ENCODE peak calls at places on chromosomes 5 and 9, in nine cellular contexts. M is fibroblast of lung, H is OCI-LY7, O is neural progenitor cell, N is osteoblast, E is GM23248, K is HCT116, S is MM.1S, Q is PC-9. P is an unnamed sample.
A peak's percentile ranks its signal among the peaks of the same experiment; 100 is the strongest.

GRCh38 chr9:93235278-93235960 is 51.5 kb downstream of the WNK2 start:
- DNase-seq in K (no peak), N (peak; percentile 82), Q (no peak), O (no peak), S (no peak), M (no peak), E (no peak), H (no peak), P (no peak)

GRCh38 chr5:854966-855743 is 4.4 kb upstream of the ZDHHC11 start:
- DNase-seq in K (no peak), H (no peak), E (no peak), N (peak; percentile 34), M (no peak), O (no peak), Q (no peak), S (no peak), P (no peak)

GRCh38 chr9:92534199-92535159 is 1.3 kb downstream of the ECM2 start:
- DNase-seq in M (peak; percentile 42), N (no peak), E (peak; percentile 12), H (no peak), Q (no peak), S (peak; percentile 63), O (peak; percentile 7), K (no peak), P (no peak)

GRCh38 chr5:45800331-45800730 is 104.2 kb upstream of the HCN1 start:
- DNase-seq in O (no peak), E (no peak), N (no peak), M (no peak), Q (no peak), S (no peak), K (no peak), H (no peak), P (no peak)

GRCh38 chr9:8917978-8918739 is 1118.6 kb upstream of the DMAC1 start:
- DNase-seq in O (no peak), M (no peak), K (no peak), Q (no peak), S (peak; percentile 84), H (no peak), E (no peak), N (no peak), P (no peak)

GRCh38 chr5:170095687-170096086 is 10.0 kb upstream of the FOXI1 start:
- DNase-seq in M (no peak), H (no peak), Q (peak; percentile 79), S (no peak), O (no peak), K (no peak), N (no peak), E (no peak), P (no peak)

GRCh38 chr5:159341914-159342313 is 11.6 kb upstream of the IL12B start:
- DNase-seq in O (no peak), N (peak; percentile 68), E (peak; percentile 93), H (no peak), Q (peak; percentile 83), S (no peak), M (peak; percentile 89), K (peak; percentile 64), P (peak; percentile 86)

GRCh38 chr5:71905804-71906711 is 187.0 kb downstream of the CARTPT start:
- DNase-seq in N (no peak), K (no peak), S (no peak), E (no peak), M (no peak), H (no peak), O (no peak), Q (no peak), P (no peak)

GRCh38 chr5:68011801-68012200 is 203.8 kb upstream of the PIK3R1 start:
- DNase-seq in K (no peak), N (no peak), Q (no peak), M (no peak), S (no peak), O (no peak), E (peak; percentile 59), H (no peak), P (no peak)

GRCh38 chr5:66655395-66656324 is 59.5 kb downstream of the MAST4 start:
- DNase-seq in H (no peak), K (no peak), S (no peak), O (peak; percentile 47), Q (no peak), N (no peak), M (peak; percentile 29), E (peak; percentile 51), P (no peak)

GRCh38 chr9:6884960-6885359 is 127.2 kb downstream of the KDM4C start:
- DNase-seq in E (no peak), Q (no peak), H (no peak), S (no peak), O (no peak), K (no peak), M (no peak), N (no peak), P (no peak)

GRCh38 chr5:87127956-87128687 is 139.6 kb upstream of the RASA1 start:
- DNase-seq in N (no peak), H (no peak), Q (no peak), M (no peak), O (no peak), E (peak; percentile 64), S (no peak), K (no peak), P (peak; percentile 64)

GRCh38 chr9:84278131-84278530 is 62.4 kb downstream of the SLC28A3 start:
- DNase-seq in H (no peak), E (peak; percentile 70), N (no peak), K (no peak), S (no peak), O (no peak), Q (no peak), M (no peak), P (no peak)

GRCh38 chr9:99824378-99825157 is 2.9 kb downstream of the NR4A3 start:
- DNase-seq in Q (no peak), H (peak; percentile 70), M (peak; percentile 49), K (no peak), N (peak; percentile 91), S (peak; percentile 83), E (peak; percentile 62), O (peak; percentile 92), P (no peak)

GRCh38 chr5:159240301-159240870 is 22.7 kb upstream of the UBLCP1 start:
- DNase-seq in O (no peak), H (no peak), M (no peak), K (no peak), E (peak; percentile 25), N (peak; percentile 54), Q (peak; percentile 92), S (no peak), P (no peak)

GRCh38 chr5:43075319-43076293 is 35.5 kb upstream of the ANXA2R start:
- DNase-seq in S (no peak), H (peak; percentile 13), E (peak; percentile 30), Q (no peak), K (no peak), M (no peak), O (no peak), N (peak; percentile 82), P (no peak)

GRCh38 chr9:114437401-114437893 is 49.7 kb upstream of the AKNA start:
- DNase-seq in N (no peak), E (no peak), H (no peak), M (no peak), S (no peak), Q (no peak), O (no peak), K (no peak), P (no peak)

GRCh38 chr9:36791204-36791948 is 218.7 kb downstream of the MELK start:
- DNase-seq in K (no peak), M (no peak), S (no peak), H (no peak), N (no peak), O (peak; percentile 9), Q (no peak), E (peak; percentile 11), P (no peak)

GRCh38 chr9:128528445-128529160 is 23.8 kb upstream of the SPTAN1 start:
- DNase-seq in S (no peak), E (peak; percentile 20), N (peak; percentile 45), Q (no peak), K (no peak), O (no peak), H (no peak), M (peak; percentile 9), P (no peak)

GRCh38 chr9:89495824-89496555 is 1.9 kb downstream of the SEMA4D start:
- DNase-seq in Q (no peak), O (no peak), E (no peak), N (no peak), M (no peak), K (no peak), H (no peak), S (no peak), P (no peak)
- H3K79me2 ChIP-seq in Q (peaks cover 30% of the 10 kb centered on the region), O (peaks cover 63% of the 10 kb centered on the region), E (no peaks in the 10 kb centered on the region), N (no peaks in the 10 kb centered on the region), M (no peaks in the 10 kb centered on the region), K (peaks cover 46% of the 10 kb centered on the region), H (peaks cover 9% of the 10 kb centered on the region), S (peaks cover 66% of the 10 kb centered on the region), P (no peaks in the 10 kb centered on the region)

GRCh38 chr5:112860929-112861637 is at the start of gene SRP19:
- DNase-seq in N (peak; percentile 95), O (peak; percentile 97), S (peak; percentile 97), K (peak; percentile 96), Q (peak; percentile 93), M (peak; percentile 98), E (peak; percentile 99), H (peak; percentile 97), P (peak; percentile 81)

GRCh38 chr5:112863549-112863948 is 2.5 kb downstream of the SRP19 start:
- DNase-seq in S (no peak), K (no peak), M (no peak), O (no peak), N (no peak), E (no peak), H (no peak), Q (no peak), P (no peak)

GRCh38 chr5:112862085-112862484 is 998 bp downstream of the SRP19 start:
- DNase-seq in N (peak; percentile 2), K (no peak), E (peak; percentile 12), O (peak; percentile 47), M (no peak), S (no peak), Q (no peak), H (no peak), P (no peak)

GRCh38 chr5:112865128-112865527 is 4.0 kb downstream of the SRP19 start:
- DNase-seq in H (no peak), O (no peak), E (no peak), Q (no peak), M (no peak), N (no peak), K (no peak), S (no peak), P (no peak)

GRCh38 chr5:112861638-112861985 is 525 bp downstream of the SRP19 start:
- DNase-seq in Q (no peak), N (peak; percentile 58), H (no peak), S (no peak), M (no peak), E (peak; percentile 36), O (no peak), K (no peak), P (no peak)
- H3K79me2 ChIP-seq in Q (peaks cover 41% of the 10 kb centered on the region), N (peaks cover 48% of the 10 kb centered on the region), H (peaks cover 35% of the 10 kb centered on the region), S (peaks cover 51% of the 10 kb centered on the region), M (peaks cover 32% of the 10 kb centered on the region), E (peaks cover 60% of the 10 kb centered on the region), O (peaks cover 52% of the 10 kb centered on the region), K (peaks cover 49% of the 10 kb centered on the region), P (peaks cover 40% of the 10 kb centered on the region)

GRCh38 chr9:35522189-35522588 is 32.3 kb downstream of the RUSC2 start:
- DNase-seq in E (peak; percentile 42), M (no peak), O (no peak), S (no peak), Q (no peak), N (peak; percentile 65), K (no peak), H (no peak), P (no peak)
- H3K79me2 ChIP-seq in E (peaks cover 80% of the 10 kb centered on the region), M (peaks cover 53% of the 10 kb centered on the region), O (no peaks in the 10 kb centered on the region), S (no peaks in the 10 kb centered on the region), Q (peaks cover 43% of the 10 kb centered on the region), N (peaks cover 82% of the 10 kb centered on the region), K (peaks cover 5% of the 10 kb centered on the region), H (no peaks in the 10 kb centered on the region), P (peaks cover 15% of the 10 kb centered on the region)

GRCh38 chr5:76422742-76423141 is 19.7 kb downstream of the IQGAP2 start:
- DNase-seq in K (no peak), O (no peak), E (no peak), H (no peak), S (no peak), N (no peak), Q (no peak), M (no peak), P (no peak)
- H3K79me2 ChIP-seq in K (no peaks in the 10 kb centered on the region), O (no peaks in the 10 kb centered on the region), E (no peaks in the 10 kb centered on the region), H (peaks cover 8% of the 10 kb centered on the region), S (peaks cover 92% of the 10 kb centered on the region), N (no peaks in the 10 kb centered on the region), Q (no peaks in the 10 kb centered on the region), M (no peaks in the 10 kb centered on the region), P (no peaks in the 10 kb centered on the region)